ENCODE peak calls at places on chromosomes 13 and 19, in four cellular contexts. N, G, Z and Q are unnamed samples.

GRCh38 chr13:97384366-97384765 is 49.6 kb upstream of the RAP2A start:
- DNase-seq in N (no peak), Z (no peak), G (no peak), Q (no peak)

GRCh38 chr13:64633948-64634347 is 2596.2 kb downstream of the PCDH9 start:
- DNase-seq in G (no peak), Z (no peak), N (no peak), Q (no peak)

GRCh38 chr19:38441660-38442348 is 8.3 kb downstream of the RYR1 start:
- DNase-seq in N (no peak), Z (no peak), G (no peak), Q (no peak)

GRCh38 chr19:406999-407491 is 1.9 kb downstream of the C2CD4C start:
- DNase-seq in N (no peak), G (no peak), Z (no peak), Q (no peak)

GRCh38 chr19:29001922-29002247 is 211.1 kb downstream of the UQCRFS1 start:
- DNase-seq in G (no peak), Z (no peak), N (no peak), Q (no peak)

GRCh38 chr13:83716121-83716520 is 166.2 kb downstream of the SLITRK1 start:
- DNase-seq in Z (no peak), G (no peak), N (no peak), Q (no peak)

GRCh38 chr19:50432658-50433057 is at the start of gene MYBPC2:
- DNase-seq in N (no peak), Z (no peak), G (no peak), Q (no peak)

GRCh38 chr13:83151308-83151660 is 731.0 kb downstream of the SLITRK1 start:
- DNase-seq in Z (no peak), N (no peak), G (no peak), Q (no peak)

GRCh38 chr19:33687761-33688656 is 66.3 kb downstream of the CHST8 start:
- DNase-seq in G (peak; percentile 88), Z (no peak), N (no peak), Q (no peak)

GRCh38 chr13:85500716-85501256 is 298.4 kb downstream of the SLITRK6 start:
- DNase-seq in G (no peak), N (no peak), Z (no peak), Q (no peak)

GRCh38 chr13:30607908-30608307 is 9.8 kb upstream of the USPL1 start:
- DNase-seq in N (no peak), Z (no peak), G (no peak), Q (no peak)

GRCh38 chr19:44278181-44278690 is 18.6 kb downstream of the ZNF233 start:
- DNase-seq in G (no peak), N (no peak), Z (no peak), Q (no peak)

GRCh38 chr13:80850771-80851170 is 509.8 kb upstream of the SPRY2 start:
- DNase-seq in G (no peak), N (no peak), Z (no peak), Q (no peak)

GRCh38 chr19:10104665-10105221 is 1.4 kb upstream of the PPAN start:
- DNase-seq in G (no peak), Z (no peak), N (no peak), Q (no peak)

GRCh38 chr19:53019684-53020083 is 6.0 kb downstream of the ERVV-1 start:
- DNase-seq in N (no peak), G (no peak), Z (peak; percentile 51), Q (no peak)